ENCODE peak calls at places on chromosomes 13 and 19, in four cellular contexts. P is colonic mucosa, O is cardiac muscle cell, H is left lung. R is an unnamed sample.

GRCh38 chr19:47056416-47056815 is 8.0 kb upstream of the TMEM160 start:
- DNase-seq in P (no peak), O (no peak), H (no peak), R (no peak)

GRCh38 chr13:80334582-80335260 is 6.2 kb downstream of the SPRY2 start:
- DNase-seq in P (no peak), O (no peak), H (no peak), R (no peak)

GRCh38 chr19:29837448-29837961 is 25.7 kb downstream of the CCNE1 start:
- DNase-seq in P (no peak), O (no peak), H (no peak), R (no peak)

GRCh38 chr13:26719356-26719945 is 41.1 kb downstream of the GPR12 start:
- DNase-seq in P (no peak), O (no peak), H (no peak), R (no peak)

GRCh38 chr13:50527612-50528509 is 315.6 kb downstream of the DLEU7 start:
- DNase-seq in P (no peak), O (no peak), H (no peak), R (no peak)

GRCh38 chr19:10749435-10750384 is 31.8 kb downstream of the DNM2 start:
- DNase-seq in P (peak), O (no peak), H (no peak), R (peak)

GRCh38 chr13:32650705-32651311 is 64.6 kb downstream of the PDS5B start:
- DNase-seq in P (peak), O (peak), H (no peak), R (no peak)

GRCh38 chr13:30601836-30602235 is 15.9 kb upstream of the USPL1 start:
- DNase-seq in P (no peak), O (no peak), H (no peak), R (no peak)

GRCh38 chr13:23950736-23951510 is 53.6 kb upstream of the C1QTNF9B start:
- DNase-seq in P (no peak), O (no peak), H (no peak), R (no peak)

GRCh38 chr13:43303040-43303729 is 279.8 kb downstream of the DNAJC15 start:
- DNase-seq in P (peak), O (peak), H (no peak), R (no peak)

GRCh38 chr19:23401086-23401485 is 5.8 kb upstream of the ZNF91 start:
- DNase-seq in P (no peak), O (no peak), H (no peak), R (no peak)

GRCh38 chr13:71879129-71879535 is 12.1 kb upstream of the DACH1 start:
- DNase-seq in P (no peak), O (peak), H (no peak), R (no peak)

GRCh38 chr13:112828082-112828699 is 138.4 kb downstream of the ATP11A start:
- DNase-seq in P (no peak), O (no peak), H (no peak), R (peak)
- H3K27ac ChIP-seq in P (no peak), O (no peak), H (no peak), R (no peak)

GRCh38 chr19:13014921-13015280 is 19.6 kb downstream of the NFIX start:
- DNase-seq in P (no peak), O (no peak), H (no peak), R (no peak)

GRCh38 chr19:13016628-13017305 is 21.5 kb downstream of the NFIX start:
- DNase-seq in P (no peak), O (no peak), H (peak), R (no peak)

GRCh38 chr19:13015361-13016231 is 20.3 kb downstream of the NFIX start:
- DNase-seq in P (no peak), O (no peak), H (peak), R (no peak)

GRCh38 chr19:13017306-13018036 is 22.2 kb downstream of the NFIX start:
- DNase-seq in P (no peak), O (no peak), H (peak), R (no peak)

DNA sequence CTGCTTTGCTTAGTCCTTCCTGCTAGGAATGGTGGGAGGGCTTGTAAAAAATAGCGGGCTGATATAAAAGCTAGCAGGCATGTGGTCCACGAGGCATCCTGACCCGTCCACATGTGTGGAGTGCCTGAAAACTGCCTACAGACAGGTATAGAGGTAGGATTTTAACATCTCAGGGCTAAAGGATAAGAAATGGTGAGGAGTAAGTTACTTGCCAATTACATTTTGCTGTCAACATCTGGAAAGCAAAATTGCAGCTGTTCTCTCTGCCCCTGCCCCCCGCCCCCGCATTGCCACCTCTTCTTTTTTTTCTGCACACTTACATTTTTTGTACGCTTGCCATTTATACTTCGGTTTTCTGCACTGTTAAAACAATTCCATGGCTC is 21.0 kb downstream of the NFIX start:
- DNase-seq in P (no peak), O (no peak), H (peak), R (no peak)
- H3K27ac ChIP-seq in P (no peak), O (no peak), H (peak), R (no peak)

DNA sequence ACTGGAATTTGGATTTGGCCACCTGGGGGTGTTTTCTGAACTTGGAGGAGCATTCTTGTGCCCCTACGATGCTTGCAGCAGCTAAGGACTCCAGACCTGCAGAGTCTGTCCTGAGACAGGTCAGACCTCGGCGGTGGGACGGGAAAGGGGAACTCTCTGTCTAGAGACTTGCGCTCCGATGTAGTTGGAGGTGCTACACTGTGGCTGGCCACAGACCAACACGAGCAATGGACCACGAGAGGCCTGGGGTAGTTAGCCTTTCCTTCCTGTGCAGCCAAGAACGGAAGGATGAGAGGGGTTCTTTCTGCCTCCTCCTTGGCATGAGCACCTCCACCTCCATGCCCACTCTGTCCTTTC is 5.9 kb upstream of the GRAMD1A start:
- DNase-seq in P (no peak), O (no peak), H (no peak), R (no peak)
- H3K27ac ChIP-seq in P (peak), O (no peak), H (peak), R (no peak)

DNA sequence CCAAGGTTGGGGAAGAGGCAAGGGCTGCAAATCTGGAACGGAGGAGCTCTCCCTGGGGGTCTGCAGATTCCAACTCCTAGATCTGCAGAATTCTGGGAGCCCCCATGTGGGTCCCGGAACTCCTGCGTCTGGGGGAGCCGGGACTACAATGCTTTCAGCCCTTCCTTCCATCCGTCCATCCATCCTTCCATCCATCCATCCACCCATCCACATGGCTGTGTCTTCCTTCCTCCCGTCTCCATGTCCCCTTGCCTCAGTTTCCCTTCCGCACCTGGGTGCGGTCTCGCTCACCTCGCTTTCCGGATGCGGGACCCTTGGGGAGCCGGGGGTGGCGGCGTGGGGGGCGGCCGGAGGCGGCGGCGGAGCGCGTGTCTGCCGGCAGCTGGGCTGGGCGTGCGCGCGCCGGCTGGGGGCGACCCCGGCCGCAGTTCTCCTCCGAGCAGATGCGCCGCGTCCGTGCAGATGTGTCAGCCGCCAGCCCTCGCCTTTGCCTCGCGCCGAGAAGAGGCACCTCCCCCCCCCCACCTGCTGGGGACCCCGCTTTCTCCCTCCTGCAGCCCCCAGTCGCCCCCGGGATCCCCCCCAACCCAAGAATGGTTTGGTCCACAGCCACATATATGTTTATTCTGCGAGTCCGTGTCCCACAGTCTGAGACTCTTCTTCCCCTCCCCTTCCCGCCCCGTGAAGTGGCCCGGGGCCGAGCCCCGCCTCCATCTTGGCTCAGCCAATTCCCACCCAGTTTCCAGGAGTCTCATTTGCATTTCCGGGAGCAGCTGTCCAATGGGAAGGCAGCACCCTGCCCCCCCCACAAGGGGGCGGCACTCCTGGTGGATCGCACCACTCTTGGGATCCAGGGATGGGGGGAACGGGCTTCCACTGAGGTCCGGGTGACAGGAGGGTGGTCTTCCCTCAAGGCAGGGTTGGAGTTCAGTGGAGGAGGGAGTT is 8.8 kb downstream of the ISOC2 start:
- DNase-seq in P (peak), O (peak), H (peak), R (peak)
- H3K27ac ChIP-seq in P (no peak), O (no peak), H (no peak), R (no peak)

GRCh38 chr13:57636811-57637210 is 5.3 kb downstream of the PCDH17 start:
- DNase-seq in P (no peak), O (no peak), H (no peak), R (no peak)

GRCh38 chr13:57633950-57634828 is 2.6 kb downstream of the PCDH17 start:
- DNase-seq in P (no peak), O (no peak), H (peak), R (no peak)

GRCh38 chr13:57633141-57633949 is 1.8 kb downstream of the PCDH17 start:
- DNase-seq in P (no peak), O (peak), H (peak), R (peak)

GRCh38 chr13:57635541-57635940 is 4.0 kb downstream of the PCDH17 start:
- DNase-seq in P (no peak), O (no peak), H (no peak), R (no peak)

GRCh38 chr13:57634829-57635165 is 3.3 kb downstream of the PCDH17 start:
- DNase-seq in P (no peak), O (no peak), H (peak), R (peak)
- H3K27ac ChIP-seq in P (no peak), O (no peak), H (no peak), R (no peak)

GRCh38 chr19:4360641-4361151 is 17.3 kb downstream of the MPND start:
- DNase-seq in P (no peak), O (no peak), H (no peak), R (no peak)
- H3K27ac ChIP-seq in P (no peak), O (peak), H (peak), R (no peak)

GRCh38 chr13:111877906-111878305 is 189.0 kb upstream of the SOX1 start:
- DNase-seq in P (no peak), O (no peak), H (peak), R (no peak)

GRCh38 chr13:111873676-111874178 is 193.2 kb upstream of the SOX1 start:
- DNase-seq in P (no peak), O (no peak), H (peak), R (no peak)

GRCh38 chr13:111874981-111875380 is 192.0 kb upstream of the SOX1 start:
- DNase-seq in P (no peak), O (no peak), H (peak), R (no peak)

GRCh38 chr13:111875922-111876321 is 191.0 kb upstream of the SOX1 start:
- DNase-seq in P (no peak), O (no peak), H (peak), R (no peak)

DNA sequence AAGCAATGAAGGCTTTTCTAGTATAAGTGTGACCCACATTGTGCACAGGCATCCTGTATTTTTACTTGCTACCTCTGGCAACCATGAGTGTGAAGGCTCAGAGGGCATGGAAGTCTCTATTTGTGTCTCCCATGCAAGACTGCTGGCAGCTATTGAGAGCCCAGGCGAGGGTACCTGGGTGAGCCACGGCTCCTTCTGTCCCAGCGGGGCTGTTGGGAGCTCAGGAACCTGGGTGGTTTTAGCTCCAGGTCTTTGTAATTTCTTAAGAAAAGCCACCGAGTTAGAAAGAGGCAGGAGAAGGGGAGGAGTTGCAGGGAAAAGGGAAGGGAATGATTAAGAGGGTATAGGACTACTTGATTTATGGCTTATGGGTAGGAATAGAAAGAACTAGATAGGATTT is 190.4 kb upstream of the SOX1 start:
- DNase-seq in P (no peak), O (no peak), H (peak), R (peak)
- H3K27ac ChIP-seq in P (no peak), O (no peak), H (no peak), R (no peak)

GRCh38 chr19:45895519-45895972 is 6.9 kb downstream of the MYPOP start:
- DNase-seq in P (no peak), O (no peak), H (no peak), R (no peak)
- H3K27ac ChIP-seq in P (no peak), O (no peak), H (no peak), R (no peak)

GRCh38 chr13:41019578-41020347 is 647 bp upstream of the ELF1 start:
- DNase-seq in P (no peak), O (no peak), H (no peak), R (no peak)
- H3K27ac ChIP-seq in P (peak), O (peak), H (peak), R (peak)

GRCh38 chr13:44806841-44807240 is 182.4 kb downstream of the NUFIP1 start:
- DNase-seq in P (no peak), O (no peak), H (no peak), R (no peak)

GRCh38 chr13:44803390-44803789 is 185.9 kb downstream of the NUFIP1 start:
- DNase-seq in P (no peak), O (no peak), H (no peak), R (no peak)

GRCh38 chr13:44801990-44802389 is 187.3 kb downstream of the NUFIP1 start:
- DNase-seq in P (no peak), O (no peak), H (no peak), R (no peak)

GRCh38 chr13:44809152-44809551 is 180.1 kb downstream of the NUFIP1 start:
- DNase-seq in P (no peak), O (no peak), H (no peak), R (no peak)

GRCh38 chr13:44805623-44806022 is 183.6 kb downstream of the NUFIP1 start:
- DNase-seq in P (no peak), O (no peak), H (no peak), R (no peak)
- H3K27ac ChIP-seq in P (no peak), O (no peak), H (no peak), R (no peak)

R was measured in Peyer's patch.